ENCODE peak calls at places on chromosomes 11 and 22, in seven cellular contexts. E is sigmoid colon, B is GM12878, O is Peyer's patch, N is fibroblast of lung, R is mammary epithelial cell, J is H1. G is an unnamed sample. For H3K4me1, the result is how much of the 10 kb centered on the place peaks cover.

GRCh38 chr11:110076388-110076965 is 16.7 kb upstream of the ZC3H12C start:
- DNase-seq in E (no peak), B (no peak), O (peak), N (no peak), R (peak), J (no peak), G (no peak)

GRCh38 chr11:7657306-7658025 is 15.8 kb downstream of the CYB5R2 start:
- DNase-seq in E (peak), B (no peak), O (peak), N (peak), R (peak), J (peak), G (no peak)

GRCh38 chr22:20583471-20583922 is 76.1 kb downstream of the MED15 start:
- DNase-seq in E (no peak), B (no peak), O (peak), N (no peak), R (no peak), J (peak), G (no peak)

GRCh38 chr11:93063101-93063500 is 93.7 kb downstream of the MTNR1B start:
- DNase-seq in E (no peak), B (no peak), O (no peak), N (peak), R (peak), J (no peak), G (no peak)

GRCh38 chr22:38967451-38968450 is 10.3 kb downstream of the APOBEC3A start:
- DNase-seq in E (no peak), B (no peak), O (no peak), N (no peak), R (no peak), J (no peak), G (no peak)

GRCh38 chr11:9046376-9046775 is 42.6 kb upstream of the NRIP3 start:
- DNase-seq in E (peak), B (no peak), O (no peak), N (no peak), R (no peak), J (no peak), G (no peak)

GRCh38 chr22:46933526-46933925 is 171.1 kb downstream of the TBC1D22A start:
- DNase-seq in E (no peak), B (no peak), O (no peak), N (no peak), R (no peak), J (peak), G (no peak)

GRCh38 chr11:118241191-118242098 is 10.7 kb downstream of the MPZL3 start:
- DNase-seq in E (no peak), B (no peak), O (no peak), N (peak), R (peak), J (no peak), G (no peak)

GRCh38 chr11:76660533-76661305 is 9.8 kb downstream of the LRRC32 start:
- DNase-seq in E (peak), B (no peak), O (peak), N (no peak), R (no peak), J (no peak), G (no peak)

GRCh38 chr11:113240389-113240788 is 74.0 kb upstream of the TTC12 start:
- DNase-seq in E (no peak), B (no peak), O (no peak), N (no peak), R (no peak), J (no peak), G (no peak)

GRCh38 chr11:2450321-2451041 is 5.7 kb downstream of the KCNQ1 start:
- DNase-seq in E (no peak), B (no peak), O (peak), N (no peak), R (no peak), J (no peak), G (no peak)

GRCh38 chr11:116857936-116858335 is 20.5 kb upstream of the APOA1 start:
- DNase-seq in E (no peak), B (no peak), O (no peak), N (peak), R (no peak), J (no peak), G (no peak)

GRCh38 chr11:63903884-63904283 is 13.1 kb downstream of the RCOR2 start:
- DNase-seq in E (no peak), B (no peak), O (no peak), N (no peak), R (no peak), J (no peak), G (no peak)

GRCh38 chr11:130625907-130626306 is 177.5 kb downstream of the ADAMTS15 start:
- DNase-seq in E (no peak), B (no peak), O (no peak), N (no peak), R (no peak), J (no peak), G (no peak)

GRCh38 chr11:60783911-60784310 is 1.2 kb upstream of the MS4A10 start:
- DNase-seq in E (no peak), B (no peak), O (no peak), N (no peak), R (no peak), J (no peak), G (no peak)

GRCh38 chr11:776459-777287 is 614 bp downstream of the GATD1 start:
- DNase-seq in E (peak), B (no peak), O (no peak), N (no peak), R (peak), J (no peak), G (no peak)

GRCh38 chr11:128720522-128720985 is 26.7 kb downstream of the FLI1 start:
- DNase-seq in E (no peak), B (no peak), O (no peak), N (peak), R (no peak), J (peak), G (no peak)

GRCh38 chr11:26905368-26905767 is 88.5 kb upstream of the FIBIN start:
- DNase-seq in E (no peak), B (no peak), O (no peak), N (peak), R (peak), J (no peak), G (no peak)

GRCh38 chr11:71542856-71543743 is 5.1 kb upstream of the KRTAP5-9 start:
- DNase-seq in E (no peak), B (peak), O (no peak), N (no peak), R (no peak), J (no peak), G (no peak)

GRCh38 chr22:20571531-20572007 is 64.2 kb downstream of the MED15 start:
- DNase-seq in E (no peak), B (no peak), O (no peak), N (peak), R (no peak), J (peak), G (peak)

GRCh38 chr11:15657264-15657663 is 542.5 kb downstream of the INSC start:
- DNase-seq in E (no peak), B (no peak), O (no peak), N (no peak), R (no peak), J (no peak), G (no peak)

GRCh38 chr11:9226514-9226913 is 38.6 kb downstream of the DENND5A start:
- DNase-seq in E (no peak), B (no peak), O (no peak), N (no peak), R (no peak), J (no peak), G (no peak)

GRCh38 chr22:37887610-37888378 is 18.3 kb upstream of the MICALL1 start:
- DNase-seq in E (peak), B (no peak), O (no peak), N (peak), R (peak), J (no peak), G (no peak)

GRCh38 chr11:134659882-134660281 is 247.8 kb upstream of the B3GAT1 start:
- DNase-seq in E (peak), B (no peak), O (no peak), N (no peak), R (no peak), J (peak), G (no peak)

GRCh38 chr11:118621071-118621815 is 13.8 kb downstream of the PHLDB1 start:
- DNase-seq in E (peak), B (no peak), O (peak), N (peak), R (peak), J (peak), G (no peak)

GRCh38 chr11:94933225-94934130 is 39.9 kb downstream of the CWC15 start:
- DNase-seq in E (peak), B (no peak), O (no peak), N (peak), R (peak), J (no peak), G (no peak)

GRCh38 chr11:1470681-1471611 is 15.6 kb downstream of the MOB2 start:
- DNase-seq in E (peak), B (no peak), O (no peak), N (no peak), R (no peak), J (no peak), G (no peak)

GRCh38 chr11:70158201-70158600 is 44.9 kb upstream of the FADD start:
- DNase-seq in E (no peak), B (no peak), O (no peak), N (peak), R (no peak), J (peak), G (no peak)

GRCh38 chr11:120511804-120512726 is 517 bp downstream of the GRIK4 start:
- DNase-seq in E (no peak), B (no peak), O (no peak), N (no peak), R (no peak), J (no peak), G (no peak)
- H3K27ac ChIP-seq in E (no peak), B (no peak), O (no peak), N (no peak), R (no peak), J (no peak), G (no peak)

DNA sequence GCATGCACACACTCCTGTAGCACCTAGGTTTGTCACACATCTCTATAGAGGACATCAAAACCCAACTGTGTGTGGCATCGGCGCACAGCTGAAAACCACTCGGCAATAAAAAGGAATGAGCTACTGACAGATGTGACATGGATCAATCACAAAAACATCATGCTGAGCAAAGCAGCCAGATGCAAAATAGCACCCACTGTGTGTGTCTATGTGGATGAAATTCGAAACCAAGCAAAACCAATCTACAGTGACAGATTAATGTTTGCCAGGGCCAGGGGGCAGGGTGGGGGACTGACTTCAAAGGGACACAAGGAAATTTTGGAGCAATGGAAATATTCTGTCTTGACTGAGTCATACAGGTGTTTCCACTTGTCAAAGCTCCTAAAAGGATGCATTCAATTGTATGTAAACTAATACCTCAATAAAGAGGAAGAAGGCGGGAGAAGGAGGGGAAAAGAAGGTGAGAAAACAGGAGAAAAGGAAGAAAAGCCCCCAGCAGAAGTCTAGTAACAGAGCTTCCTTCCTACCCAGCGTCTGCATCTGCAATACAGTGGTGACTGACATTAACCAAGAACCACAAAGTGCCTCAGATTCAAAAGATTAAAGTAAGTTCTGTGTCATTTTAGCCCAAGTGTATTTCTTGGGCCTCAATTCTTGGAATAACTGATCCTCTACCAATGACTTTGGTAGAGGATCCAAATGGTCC is 49.8 kb downstream of the PACSIN2 start:
- DNase-seq in E (no peak), B (no peak), O (no peak), N (no peak), R (no peak), J (no peak), G (no peak)
- H3K4me1 ChIP-seq in E (under half), B (under half), O (under half), N (under half), R (under half), J (under half), G (under half)

DNA sequence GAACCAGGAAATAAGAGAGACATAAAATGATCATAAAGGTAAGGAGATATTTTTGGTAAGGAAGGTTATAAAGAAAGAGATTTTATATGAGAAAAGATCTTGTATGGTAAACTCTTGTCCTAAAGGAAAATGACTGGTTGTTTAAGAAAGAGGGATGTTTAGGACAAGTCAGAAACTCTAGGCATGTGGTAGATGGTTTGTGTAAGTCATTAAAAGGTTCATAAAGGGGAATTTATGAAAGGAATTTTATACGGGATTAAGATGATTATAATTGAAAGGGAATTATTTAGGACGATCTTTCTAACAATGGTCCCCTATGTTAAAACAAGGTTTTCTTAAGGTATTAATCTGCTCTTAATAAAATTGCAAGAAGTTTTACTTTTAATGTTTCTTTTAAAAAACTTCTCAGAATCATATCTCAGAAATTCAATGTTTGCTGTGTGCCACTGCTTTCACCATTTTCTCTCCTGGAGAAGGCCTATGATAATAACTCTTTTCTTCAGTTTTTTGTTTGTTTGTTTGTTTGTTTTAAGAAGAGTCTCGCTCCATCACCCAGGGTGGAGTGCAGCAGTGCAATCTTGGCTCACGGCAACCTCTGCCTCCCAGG is 13.8 kb upstream of the FBLN1 start:
- DNase-seq in E (no peak), B (no peak), O (no peak), N (no peak), R (no peak), J (no peak), G (no peak)
- TF ChIP-seq CTCF in E (no peak), B (no peak), O (no peak), N (no peak), R (no peak), J (no peak), G (no peak)

GRCh38 chr11:67279589-67280340 is 9.3 kb upstream of the ANKRD13D start:
- DNase-seq in E (peak), B (no peak), O (peak), N (no peak), R (no peak), J (no peak), G (no peak)

GRCh38 chr11:67277231-67277961 is 11.1 kb downstream of the GRK2 start:
- DNase-seq in E (peak), B (peak), O (peak), N (peak), R (peak), J (peak), G (no peak)

GRCh38 chr11:67278135-67278938 is 10.8 kb upstream of the ANKRD13D start:
- DNase-seq in E (peak), B (no peak), O (no peak), N (no peak), R (no peak), J (no peak), G (no peak)

GRCh38 chr11:67280341-67280790 is 8.7 kb upstream of the ANKRD13D start:
- DNase-seq in E (peak), B (no peak), O (no peak), N (no peak), R (no peak), J (no peak), G (no peak)

GRCh38 chr11:67278939-67279588 is 10.0 kb upstream of the ANKRD13D start:
- DNase-seq in E (peak), B (no peak), O (no peak), N (no peak), R (no peak), J (no peak), G (no peak)
- H3K27ac ChIP-seq in E (peak), B (peak), O (peak), N (no peak), R (no peak), J (no peak), G (no peak)

GRCh38 chr22:44878483-44879300 is 126.3 kb downstream of the ARHGAP8 start:
- DNase-seq in E (peak), B (no peak), O (no peak), N (no peak), R (no peak), J (no peak), G (no peak)
- H3K4me1 ChIP-seq in E (under half), B (under half), O (under half), N (under half), R (under half), J (under half), G (under half)

G was measured in Panc1.